ENCODE peak calls at places on chromosomes 7 and 10, in five cellular contexts. One of them, this sample, is unnamed.

GRCh38 chr7:93262535-93262934 is 30.4 kb downstream of the VPS50 start:
- DNase-seq in RWPE1: no peak
- DNase-seq in mesenteric fat pad: no peak
- DNase-seq in T-helper 9 cell: no peak
- DNase-seq in nucleus accumbens: no peak
- DNase-seq in this sample: no peak

GRCh38 chr7:128105228-128106022 is 74.2 kb upstream of the LRRC4 start:
- DNase-seq in nucleus accumbens: no peak
- DNase-seq in T-helper 9 cell: no peak
- DNase-seq in RWPE1: no peak
- DNase-seq in mesenteric fat pad: no peak
- DNase-seq in this sample: no peak

GRCh38 chr10:17512341-17513001 is 58.1 kb upstream of the ST8SIA6 start:
- DNase-seq in RWPE1: peak
- DNase-seq in nucleus accumbens: no peak
- DNase-seq in T-helper 9 cell: no peak
- DNase-seq in mesenteric fat pad: no peak
- DNase-seq in this sample: no peak

GRCh38 chr10:77287647-77288120 is 349.9 kb downstream of the KCNMA1 start:
- DNase-seq in T-helper 9 cell: no peak
- DNase-seq in RWPE1: no peak
- DNase-seq in mesenteric fat pad: no peak
- DNase-seq in nucleus accumbens: no peak
- DNase-seq in this sample: no peak

GRCh38 chr7:8221603-8222002 is 40.4 kb downstream of the ICA1 start:
- DNase-seq in mesenteric fat pad: no peak
- DNase-seq in nucleus accumbens: no peak
- DNase-seq in RWPE1: no peak
- DNase-seq in T-helper 9 cell: no peak
- DNase-seq in this sample: no peak

GRCh38 chr10:119503821-119504220 is 38.7 kb downstream of the RGS10 start:
- DNase-seq in RWPE1: no peak
- DNase-seq in mesenteric fat pad: no peak
- DNase-seq in T-helper 9 cell: no peak
- DNase-seq in nucleus accumbens: no peak
- DNase-seq in this sample: no peak

GRCh38 chr10:62860946-62861345 is 44.8 kb upstream of the EGR2 start:
- DNase-seq in nucleus accumbens: no peak
- DNase-seq in mesenteric fat pad: no peak
- DNase-seq in RWPE1: no peak
- DNase-seq in T-helper 9 cell: no peak
- DNase-seq in this sample: no peak

GRCh38 chr10:110802551-110803238 is 69.0 kb upstream of the PDCD4 start:
- DNase-seq in nucleus accumbens: no peak
- DNase-seq in mesenteric fat pad: no peak
- DNase-seq in RWPE1: no peak
- DNase-seq in T-helper 9 cell: peak
- DNase-seq in this sample: peak

GRCh38 chr10:91123246-91123645 is 97.2 kb upstream of the PCGF5 start:
- DNase-seq in mesenteric fat pad: no peak
- DNase-seq in nucleus accumbens: no peak
- DNase-seq in RWPE1: no peak
- DNase-seq in T-helper 9 cell: no peak
- DNase-seq in this sample: no peak

GRCh38 chr7:116399808-116400207 is 99.7 kb upstream of the CAV2 start:
- DNase-seq in RWPE1: peak
- DNase-seq in mesenteric fat pad: no peak
- DNase-seq in nucleus accumbens: no peak
- DNase-seq in T-helper 9 cell: no peak
- DNase-seq in this sample: no peak

GRCh38 chr10:34323197-34323596 is 491.9 kb downstream of the PARD3 start:
- DNase-seq in nucleus accumbens: no peak
- DNase-seq in T-helper 9 cell: no peak
- DNase-seq in mesenteric fat pad: no peak
- DNase-seq in RWPE1: no peak
- DNase-seq in this sample: no peak

GRCh38 chr10:124127563-124127962 is 34.2 kb upstream of the CHST15 start:
- DNase-seq in mesenteric fat pad: no peak
- DNase-seq in T-helper 9 cell: no peak
- DNase-seq in RWPE1: no peak
- DNase-seq in nucleus accumbens: no peak
- DNase-seq in this sample: no peak

GRCh38 chr7:43572516-43573049 is 10.3 kb upstream of the STK17A start:
- DNase-seq in mesenteric fat pad: no peak
- DNase-seq in T-helper 9 cell: no peak
- DNase-seq in RWPE1: peak
- DNase-seq in nucleus accumbens: no peak
- DNase-seq in this sample: no peak

GRCh38 chr7:18760046-18760445 is 264.5 kb downstream of the HDAC9 start:
- DNase-seq in RWPE1: no peak
- DNase-seq in T-helper 9 cell: no peak
- DNase-seq in nucleus accumbens: no peak
- DNase-seq in mesenteric fat pad: no peak
- DNase-seq in this sample: no peak

GRCh38 chr7:128781126-128781525 is 5.5 kb upstream of the OPN1SW start:
- DNase-seq in mesenteric fat pad: no peak
- DNase-seq in nucleus accumbens: no peak
- DNase-seq in RWPE1: no peak
- DNase-seq in T-helper 9 cell: no peak
- DNase-seq in this sample: no peak

GRCh38 chr7:149783386-149784250 is 10.2 kb upstream of the ZNF467 start:
- DNase-seq in RWPE1: no peak
- DNase-seq in mesenteric fat pad: no peak
- DNase-seq in T-helper 9 cell: no peak
- DNase-seq in nucleus accumbens: no peak
- DNase-seq in this sample: no peak

GRCh38 chr7:150408393-150409299 is 29.5 kb downstream of the ZNF775 start:
- DNase-seq in RWPE1: no peak
- DNase-seq in nucleus accumbens: no peak
- DNase-seq in T-helper 9 cell: no peak
- DNase-seq in mesenteric fat pad: no peak
- DNase-seq in this sample: no peak

GRCh38 chr10:131560726-131561390 is 249.3 kb upstream of the TCERG1L start:
- DNase-seq in mesenteric fat pad: no peak
- DNase-seq in RWPE1: no peak
- DNase-seq in T-helper 9 cell: no peak
- DNase-seq in nucleus accumbens: no peak
- DNase-seq in this sample: no peak

GRCh38 chr10:15859531-15859864 is 809 bp downstream of the MINDY3 start:
- DNase-seq in RWPE1: no peak
- DNase-seq in nucleus accumbens: no peak
- DNase-seq in T-helper 9 cell: no peak
- DNase-seq in mesenteric fat pad: no peak
- DNase-seq in this sample: no peak

GRCh38 chr7:122315507-122316466 is 11.2 kb upstream of the FEZF1 start:
- DNase-seq in T-helper 9 cell: no peak
- DNase-seq in nucleus accumbens: no peak
- DNase-seq in mesenteric fat pad: no peak
- DNase-seq in RWPE1: no peak
- DNase-seq in this sample: no peak

GRCh38 chr10:123135415-123136141 is at the start of gene HMX3:
- DNase-seq in nucleus accumbens: no peak
- DNase-seq in RWPE1: no peak
- DNase-seq in T-helper 9 cell: no peak
- DNase-seq in mesenteric fat pad: no peak
- DNase-seq in this sample: no peak

GRCh38 chr7:95927781-95928180 is 155.4 kb downstream of the DYNC1I1 start:
- DNase-seq in T-helper 9 cell: no peak
- DNase-seq in nucleus accumbens: no peak
- DNase-seq in RWPE1: no peak
- DNase-seq in mesenteric fat pad: no peak
- DNase-seq in this sample: no peak

GRCh38 chr7:70446448-70447143 is 685.3 kb upstream of the GALNT17 start:
- DNase-seq in RWPE1: no peak
- DNase-seq in nucleus accumbens: no peak
- DNase-seq in mesenteric fat pad: no peak
- DNase-seq in T-helper 9 cell: no peak
- DNase-seq in this sample: no peak

GRCh38 chr10:85995791-85996190 is 370.8 kb downstream of the GRID1 start:
- DNase-seq in T-helper 9 cell: no peak
- DNase-seq in RWPE1: peak
- DNase-seq in mesenteric fat pad: no peak
- DNase-seq in nucleus accumbens: no peak
- DNase-seq in this sample: no peak

GRCh38 chr7:39386718-39387117 is 179.5 kb upstream of the YAE1 start:
- DNase-seq in mesenteric fat pad: no peak
- DNase-seq in T-helper 9 cell: no peak
- DNase-seq in nucleus accumbens: no peak
- DNase-seq in RWPE1: no peak
- DNase-seq in this sample: no peak

GRCh38 chr10:61257956-61258496 is 195.2 kb downstream of the TMEM26 start:
- DNase-seq in mesenteric fat pad: no peak
- DNase-seq in nucleus accumbens: no peak
- DNase-seq in T-helper 9 cell: no peak
- DNase-seq in RWPE1: no peak
- DNase-seq in this sample: no peak

GRCh38 chr10:32577448-32577847 is 131.5 kb downstream of the CCDC7 start:
- DNase-seq in RWPE1: no peak
- DNase-seq in mesenteric fat pad: no peak
- DNase-seq in nucleus accumbens: no peak
- DNase-seq in T-helper 9 cell: no peak
- DNase-seq in this sample: no peak

GRCh38 chr7:5702876-5703571 is 78.4 kb downstream of the RNF216 start:
- DNase-seq in mesenteric fat pad: no peak
- DNase-seq in RWPE1: peak
- DNase-seq in T-helper 9 cell: no peak
- DNase-seq in nucleus accumbens: no peak
- DNase-seq in this sample: no peak

GRCh38 chr10:87546971-87547413 is 42.3 kb downstream of the MINPP1 start:
- DNase-seq in RWPE1: no peak
- DNase-seq in T-helper 9 cell: no peak
- DNase-seq in nucleus accumbens: no peak
- DNase-seq in mesenteric fat pad: no peak
- DNase-seq in this sample: no peak

GRCh38 chr7:156237614-156238013 is 403.0 kb upstream of the RNF32 start:
- DNase-seq in RWPE1: no peak
- DNase-seq in nucleus accumbens: no peak
- DNase-seq in mesenteric fat pad: no peak
- DNase-seq in T-helper 9 cell: no peak
- DNase-seq in this sample: no peak

GRCh38 chr7:37516610-37517108 is 68.0 kb upstream of the ELMO1 start:
- DNase-seq in RWPE1: no peak
- DNase-seq in T-helper 9 cell: no peak
- DNase-seq in nucleus accumbens: no peak
- DNase-seq in mesenteric fat pad: no peak
- DNase-seq in this sample: no peak

GRCh38 chr7:112937651-112938390 is 147.6 kb upstream of the TMEM168 start:
- DNase-seq in RWPE1: no peak
- DNase-seq in T-helper 9 cell: no peak
- DNase-seq in mesenteric fat pad: no peak
- DNase-seq in nucleus accumbens: no peak
- DNase-seq in this sample: no peak

This sample was measured in GM12864.